ENCODE peak calls at places on chromosome 16, in five cellular contexts. F, Y, J, P and L are unnamed samples.

GRCh38 chr16:27312580-27313421 is 973 bp upstream of the IL4R start:
- DNase-seq in F (no peak), Y (no peak), J (no peak), P (no peak), L (no peak)

GRCh38 chr16:76450890-76451289 is 173.7 kb downstream of the CNTNAP4 start:
- DNase-seq in F (no peak), Y (no peak), J (no peak), P (no peak), L (no peak)

GRCh38 chr16:89393731-89394406 is 96.5 kb downstream of the ANKRD11 start:
- DNase-seq in F (no peak), Y (no peak), J (no peak), P (no peak), L (no peak)

GRCh38 chr16:27785307-27785678 is 235.3 kb downstream of the KATNIP start:
- DNase-seq in F (no peak), Y (no peak), J (no peak), P (no peak), L (no peak)

GRCh38 chr16:5509336-5509735 is 411.7 kb upstream of the EEF2KMT start:
- DNase-seq in F (no peak), Y (no peak), J (no peak), P (no peak), L (no peak)

GRCh38 chr16:2752850-2753522 is 548 bp downstream of the SRRM2 start:
- DNase-seq in F (peak), Y (peak), J (no peak), P (peak), L (peak)

GRCh38 chr16:54174201-54174600 is 112.4 kb downstream of the IRX3 start:
- DNase-seq in F (no peak), Y (no peak), J (no peak), P (no peak), L (peak)

GRCh38 chr16:27717726-27718125 is 167.8 kb downstream of the KATNIP start:
- DNase-seq in F (no peak), Y (no peak), J (no peak), P (no peak), L (no peak)

GRCh38 chr16:72188512-72188911 is 16.6 kb upstream of the PMFBP1 start:
- DNase-seq in F (no peak), Y (no peak), J (no peak), P (no peak), L (no peak)

GRCh38 chr16:13229039-13229438 is 327.6 kb downstream of the SHISA9 start:
- DNase-seq in F (no peak), Y (no peak), J (no peak), P (no peak), L (no peak)

GRCh38 chr16:69283851-69284250 is 27.3 kb upstream of the VPS4A start:
- DNase-seq in F (no peak), Y (no peak), J (no peak), P (no peak), L (no peak)

GRCh38 chr16:87560428-87561199 is 41.7 kb upstream of the JPH3 start:
- DNase-seq in F (no peak), Y (peak), J (no peak), P (no peak), L (peak)

GRCh38 chr16:20865420-20866126 is 34.6 kb downstream of the DCUN1D3 start:
- DNase-seq in F (peak), Y (no peak), J (no peak), P (no peak), L (no peak)

GRCh38 chr16:88039591-88039990 is 88.4 kb downstream of the BANP start:
- DNase-seq in F (no peak), Y (no peak), J (no peak), P (no peak), L (no peak)

GRCh38 chr16:58670177-58670576 is 14.4 kb downstream of the SLC38A7 start:
- DNase-seq in F (peak), Y (no peak), J (no peak), P (no peak), L (no peak)

GRCh38 chr16:528111-529011 is 849 bp downstream of the CAPN15 start:
- DNase-seq in F (peak), Y (peak), J (no peak), P (no peak), L (peak)

GRCh38 chr16:80991792-80992430 is 14.8 kb downstream of the CMC2 start:
- DNase-seq in F (no peak), Y (no peak), J (no peak), P (no peak), L (no peak)

GRCh38 chr16:67873435-67874146 is 739 bp downstream of the EDC4 start:
- DNase-seq in F (peak), Y (peak), J (no peak), P (no peak), L (no peak)

GRCh38 chr16:17784073-17784472 is 313.3 kb upstream of the XYLT1 start:
- DNase-seq in F (peak), Y (no peak), J (no peak), P (no peak), L (peak)

GRCh38 chr16:29804455-29805231 is 1.7 kb upstream of the MAZ start:
- DNase-seq in F (no peak), Y (peak), J (no peak), P (no peak), L (peak)

GRCh38 chr16:72847187-72848044 is 200.5 kb downstream of the ZFHX3 start:
- DNase-seq in F (peak), Y (peak), J (no peak), P (no peak), L (peak)

GRCh38 chr16:11072420-11073153 is 128.2 kb downstream of the CLEC16A start:
- DNase-seq in F (no peak), Y (no peak), J (no peak), P (no peak), L (no peak)

GRCh38 chr16:15498427-15499175 is 64.2 kb downstream of the BMERB1 start:
- DNase-seq in F (peak), Y (no peak), J (no peak), P (no peak), L (no peak)

GRCh38 chr16:15507959-15508336 is 73.6 kb downstream of the BMERB1 start:
- DNase-seq in F (no peak), Y (no peak), J (no peak), P (no peak), L (no peak)

GRCh38 chr16:15506441-15506840 is 72.1 kb downstream of the BMERB1 start:
- DNase-seq in F (no peak), Y (no peak), J (no peak), P (no peak), L (no peak)

GRCh38 chr16:15507299-15507958 is 73.0 kb downstream of the BMERB1 start:
- DNase-seq in F (peak), Y (no peak), J (no peak), P (no peak), L (peak)

DNA sequence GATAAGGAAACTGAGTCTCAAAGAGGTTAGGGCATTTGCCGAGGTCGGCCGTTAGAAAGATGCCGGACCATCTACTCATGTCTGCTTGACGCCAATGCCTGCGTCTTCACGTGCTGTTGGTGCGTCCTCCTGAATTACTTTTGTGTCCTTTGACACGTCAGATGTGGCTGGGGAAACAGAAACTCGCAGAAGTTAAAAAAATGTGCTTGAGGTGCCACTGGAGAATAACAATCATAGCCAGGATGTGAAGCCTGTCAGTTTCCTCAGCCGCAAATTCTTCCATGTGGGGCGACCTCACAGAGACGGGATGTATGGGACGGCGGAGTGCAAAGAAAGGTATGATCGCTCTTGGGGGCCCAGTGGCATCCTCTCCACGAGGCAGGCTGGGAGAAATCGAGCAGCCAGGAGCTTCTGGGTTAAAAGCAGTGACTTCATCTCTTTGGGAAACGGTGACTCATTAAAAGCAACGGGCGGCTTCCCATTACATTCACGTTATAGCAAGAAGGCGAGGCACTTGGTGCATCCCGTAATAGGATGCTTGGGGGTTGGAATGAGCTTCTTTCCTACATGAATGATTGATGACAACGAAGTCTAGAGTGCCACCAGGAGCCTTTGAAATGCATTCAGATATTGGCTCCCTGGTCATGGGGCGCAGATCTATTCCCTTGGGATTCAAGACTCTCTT is 67.8 kb downstream of the BMERB1 start:
- DNase-seq in F (peak), Y (no peak), J (no peak), P (no peak), L (peak)
- TF ChIP-seq POLR2A in F (no peak), Y (no peak), J (no peak), P (no peak), L (no peak)

DNA sequence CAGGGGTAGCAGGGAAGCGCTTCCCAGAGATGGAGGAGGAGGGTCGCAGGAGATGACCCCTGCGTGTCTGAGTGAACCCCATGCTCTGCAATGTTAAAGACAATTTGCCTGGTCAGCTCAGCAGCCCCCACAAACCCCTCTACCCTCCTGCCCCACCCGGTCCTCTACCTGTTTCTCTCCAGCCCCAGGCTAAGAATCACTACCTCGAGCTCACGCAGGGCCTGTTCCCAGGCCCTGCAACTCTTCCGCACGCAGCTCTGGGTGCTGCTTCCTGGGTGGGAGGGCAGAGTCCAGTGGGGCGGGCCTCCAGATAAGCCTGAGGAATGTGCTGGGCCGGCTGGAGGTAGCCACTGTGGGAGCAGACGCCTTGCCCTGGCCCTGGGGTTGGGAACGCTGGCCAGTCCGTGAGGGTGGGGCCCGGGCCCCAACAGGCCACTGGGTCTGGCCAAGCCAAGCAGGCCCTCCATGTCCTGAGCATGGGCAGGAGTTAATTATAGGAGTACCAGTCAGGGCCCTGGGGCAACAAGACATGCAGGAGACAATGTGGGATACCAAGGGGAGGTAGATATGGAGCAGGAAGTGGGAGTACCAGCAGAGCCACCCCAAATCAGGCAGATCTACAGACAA is 6.1 kb downstream of the DOK4 start:
- DNase-seq in F (peak), Y (no peak), J (no peak), P (peak), L (no peak)
- TF ChIP-seq POLR2A in F (no peak), Y (no peak), J (no peak), P (no peak), L (no peak)

GRCh38 chr16:86555763-86556130 is 712 bp upstream of the MTHFSD start:
- DNase-seq in F (no peak), Y (no peak), J (no peak), P (no peak), L (no peak)

GRCh38 chr16:86556576-86556975 is 1.5 kb upstream of the MTHFSD start:
- DNase-seq in F (no peak), Y (no peak), J (no peak), P (no peak), L (no peak)

GRCh38 chr16:86553356-86553755 is 1.7 kb downstream of the MTHFSD start:
- DNase-seq in F (no peak), Y (no peak), J (no peak), P (no peak), L (no peak)

GRCh38 chr16:86554599-86554916 is 477 bp downstream of the MTHFSD start:
- DNase-seq in F (no peak), Y (no peak), J (no peak), P (no peak), L (no peak)

DNA sequence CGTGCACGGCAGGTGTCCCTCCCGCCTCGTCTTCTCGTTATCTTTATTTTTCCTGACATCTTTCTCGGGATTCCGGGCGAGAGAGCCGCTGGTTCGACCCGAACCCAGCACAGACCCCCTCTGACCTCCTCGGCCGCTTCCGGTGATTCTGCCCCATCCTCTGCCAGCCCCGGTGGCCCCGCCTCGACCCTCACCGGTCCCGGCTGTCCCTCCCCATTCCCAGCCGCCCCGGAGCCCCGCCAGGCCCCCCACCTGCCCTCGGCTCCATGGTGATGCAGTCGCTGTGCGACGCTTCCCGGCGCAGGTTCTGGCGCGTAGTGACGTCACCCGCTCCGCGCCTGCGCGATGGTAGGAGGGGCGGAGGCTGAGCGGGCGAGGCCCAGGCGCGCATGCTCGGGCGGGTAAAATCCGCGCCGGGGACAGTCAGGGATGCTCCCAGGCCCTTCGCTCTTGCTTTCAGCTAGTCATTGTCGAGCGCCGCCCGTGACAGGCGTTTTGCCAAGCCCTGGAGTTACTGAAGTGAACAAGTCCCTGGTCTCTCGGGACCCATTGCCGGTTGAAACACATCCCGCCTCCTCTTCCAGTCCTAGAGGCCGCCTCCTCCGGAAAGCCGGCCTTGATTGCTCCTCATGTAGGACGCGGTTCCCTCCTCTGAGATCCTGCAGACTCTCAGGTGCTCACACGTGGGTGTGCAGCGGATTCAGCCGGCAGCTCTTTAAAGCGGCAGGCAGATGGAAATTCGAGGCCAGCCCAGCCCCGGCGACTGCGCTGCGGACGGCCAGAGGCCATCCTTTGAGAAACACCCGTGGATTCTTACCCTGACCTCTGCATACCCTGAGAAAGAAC is at the start of gene MTHFSD:
- DNase-seq in F (peak), Y (peak), J (peak), P (peak), L (peak)
- TF ChIP-seq POLR2A in F (peak), Y (peak), J (peak), P (no peak), L (peak)

GRCh38 chr16:56625140-56625942 is at the start of gene MT1E:
- DNase-seq in F (peak), Y (peak), J (no peak), P (peak), L (peak)
- TF ChIP-seq POLR2A in F (peak), Y (peak), J (peak), P (peak), L (no peak)

DNA sequence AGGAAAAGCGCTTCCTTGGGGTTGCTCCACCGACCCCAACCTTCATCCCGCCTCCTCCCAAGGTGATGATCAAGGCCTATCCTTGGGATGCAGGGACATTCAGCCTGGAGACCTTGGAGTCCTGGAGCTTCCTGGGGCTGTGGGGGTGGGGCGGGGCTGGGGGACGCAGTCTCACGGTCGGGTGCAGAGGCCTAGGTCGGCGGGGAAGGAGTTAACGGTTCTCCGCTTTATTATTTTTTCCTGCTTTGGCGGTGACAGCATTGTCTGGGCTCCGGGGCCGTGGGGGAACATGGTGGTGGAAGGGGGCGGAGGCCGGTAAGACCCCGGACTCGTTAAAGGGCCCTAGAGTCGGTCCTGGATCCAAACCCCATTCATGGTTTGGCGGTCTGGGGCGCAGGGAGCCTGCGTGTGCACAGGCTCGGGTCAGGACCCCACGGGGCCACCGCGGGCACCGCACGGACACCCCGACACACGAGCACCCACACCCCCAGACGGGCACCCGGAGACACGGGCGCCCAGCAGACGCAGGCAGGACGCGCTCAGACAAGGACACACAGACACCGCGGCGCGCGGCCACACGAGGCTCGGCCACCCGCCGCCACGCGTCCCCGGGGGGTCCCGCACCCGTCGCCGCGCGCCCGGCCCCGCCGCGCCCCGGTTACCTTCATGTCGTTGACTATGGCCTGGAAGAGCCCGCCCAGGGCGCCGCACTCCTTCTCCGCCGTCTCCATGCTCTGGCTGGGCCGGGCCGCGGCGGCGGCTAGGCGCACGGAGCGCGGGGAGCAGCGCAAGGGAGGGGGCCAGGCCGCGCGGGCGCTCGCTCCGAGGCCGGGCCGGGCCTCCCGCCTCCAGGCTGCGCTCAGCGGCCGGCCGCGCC is 554 bp downstream of the MTSS2 start:
- DNase-seq in F (no peak), Y (peak), J (no peak), P (no peak), L (peak)
- TF ChIP-seq POLR2A in F (peak), Y (no peak), J (no peak), P (no peak), L (no peak)

GRCh38 chr16:22648941-22649340 is 138.2 kb downstream of the NPIPB5 start:
- DNase-seq in F (no peak), Y (no peak), J (no peak), P (no peak), L (no peak)
- TF ChIP-seq POLR2A in F (no peak), Y (no peak), J (no peak), P (no peak), L (no peak)